ENCODE peak calls at places on chromosome 18, in nine cellular contexts. P, M, Y, S, X, B, H, Q and I are unnamed samples.

GRCh38 chr18:41490861-41491260 is 464.2 kb upstream of the PIK3C3 start:
- DNase-seq in B (no peak), H (no peak), Y (no peak), M (no peak), P (no peak), Q (no peak), S (no peak), X (no peak), I (no peak)

GRCh38 chr18:75183973-75184372 is 25.0 kb downstream of the PTGR3 start:
- DNase-seq in M (no peak), S (no peak), B (no peak), Q (no peak), P (no peak), X (no peak), H (no peak), Y (no peak), I (no peak)

GRCh38 chr18:44828080-44828479 is 147.4 kb downstream of the SETBP1 start:
- DNase-seq in X (no peak), Q (no peak), B (no peak), Y (no peak), M (no peak), P (no peak), S (peak), H (no peak), I (peak)

GRCh38 chr18:22900558-22901183 is 32.5 kb upstream of the RBBP8 start:
- DNase-seq in B (peak), M (no peak), S (peak), H (no peak), P (no peak), X (no peak), Q (no peak), Y (no peak), I (no peak)

GRCh38 chr18:44552706-44553105 is 128.0 kb upstream of the SETBP1 start:
- DNase-seq in Y (no peak), S (no peak), P (no peak), X (no peak), B (no peak), H (peak), Q (no peak), M (no peak), I (no peak)

GRCh38 chr18:30248061-30248460 is 794.5 kb downstream of the DSC3 start:
- DNase-seq in B (no peak), P (no peak), Y (no peak), S (no peak), M (no peak), H (no peak), Q (no peak), X (no peak), I (no peak)

GRCh38 chr18:41324934-41325333 is 630.1 kb upstream of the PIK3C3 start:
- DNase-seq in Q (no peak), P (no peak), S (no peak), M (no peak), Y (no peak), B (no peak), X (no peak), H (no peak), I (no peak)

GRCh38 chr18:54296017-54296416 is 26.7 kb downstream of the POLI start:
- DNase-seq in X (no peak), H (no peak), B (no peak), Q (no peak), P (no peak), M (no peak), Y (no peak), S (no peak), I (no peak)

GRCh38 chr18:36408606-36409005 is 111.1 kb downstream of the FHOD3 start:
- DNase-seq in Q (no peak), P (no peak), B (no peak), X (no peak), M (no peak), S (no peak), H (no peak), Y (no peak), I (no peak)

GRCh38 chr18:2154278-2154677 is 417.0 kb downstream of the METTL4 start:
- DNase-seq in S (no peak), P (no peak), X (no peak), M (no peak), B (no peak), H (no peak), Q (no peak), Y (no peak), I (no peak)

GRCh38 chr18:3132700-3133099 is 87.1 kb downstream of the MYOM1 start:
- DNase-seq in B (no peak), Y (no peak), Q (no peak), X (no peak), S (no peak), H (no peak), M (no peak), P (no peak), I (no peak)

GRCh38 chr18:45353530-45353929 is 261.7 kb upstream of the SLC14A2 start:
- DNase-seq in H (no peak), B (no peak), Y (no peak), S (no peak), Q (no peak), P (no peak), M (no peak), X (no peak), I (no peak)

GRCh38 chr18:60018801-60019462 is 119.1 kb downstream of the PMAIP1 start:
- DNase-seq in B (no peak), P (no peak), Y (no peak), H (no peak), Q (no peak), X (no peak), M (no peak), S (no peak), I (no peak)

GRCh38 chr18:52409732-52410131 is 69.7 kb downstream of the DCC start:
- DNase-seq in B (no peak), Q (peak), X (no peak), H (no peak), Y (no peak), P (no peak), M (peak), S (no peak), I (no peak)

GRCh38 chr18:43830905-43831304 is 553.6 kb upstream of the SYT4 start:
- DNase-seq in Q (no peak), X (no peak), H (no peak), Y (no peak), M (no peak), S (no peak), P (no peak), B (no peak), I (no peak)

GRCh38 chr18:10070581-10071000 is 156.8 kb downstream of the VAPA start:
- DNase-seq in P (no peak), Q (no peak), X (no peak), B (no peak), M (no peak), S (no peak), H (no peak), Y (no peak), I (no peak)

GRCh38 chr18:58218111-58218510 is 174.1 kb downstream of the NEDD4L start:
- DNase-seq in M (no peak), S (no peak), P (no peak), X (no peak), H (no peak), Y (no peak), B (no peak), Q (no peak), I (no peak)

GRCh38 chr18:58223717-58224424 is 179.8 kb downstream of the NEDD4L start:
- DNase-seq in B (peak), S (peak), P (peak), H (no peak), X (peak), Y (peak), Q (peak), M (peak), I (peak)

GRCh38 chr18:58222439-58223125 is 178.6 kb downstream of the NEDD4L start:
- DNase-seq in M (no peak), P (no peak), H (no peak), Q (no peak), S (no peak), Y (no peak), B (no peak), X (no peak), I (no peak)

GRCh38 chr18:58224425-58224750 is 180.4 kb downstream of the NEDD4L start:
- DNase-seq in H (no peak), B (no peak), Y (no peak), Q (no peak), X (no peak), M (no peak), S (no peak), P (no peak), I (no peak)

DNA sequence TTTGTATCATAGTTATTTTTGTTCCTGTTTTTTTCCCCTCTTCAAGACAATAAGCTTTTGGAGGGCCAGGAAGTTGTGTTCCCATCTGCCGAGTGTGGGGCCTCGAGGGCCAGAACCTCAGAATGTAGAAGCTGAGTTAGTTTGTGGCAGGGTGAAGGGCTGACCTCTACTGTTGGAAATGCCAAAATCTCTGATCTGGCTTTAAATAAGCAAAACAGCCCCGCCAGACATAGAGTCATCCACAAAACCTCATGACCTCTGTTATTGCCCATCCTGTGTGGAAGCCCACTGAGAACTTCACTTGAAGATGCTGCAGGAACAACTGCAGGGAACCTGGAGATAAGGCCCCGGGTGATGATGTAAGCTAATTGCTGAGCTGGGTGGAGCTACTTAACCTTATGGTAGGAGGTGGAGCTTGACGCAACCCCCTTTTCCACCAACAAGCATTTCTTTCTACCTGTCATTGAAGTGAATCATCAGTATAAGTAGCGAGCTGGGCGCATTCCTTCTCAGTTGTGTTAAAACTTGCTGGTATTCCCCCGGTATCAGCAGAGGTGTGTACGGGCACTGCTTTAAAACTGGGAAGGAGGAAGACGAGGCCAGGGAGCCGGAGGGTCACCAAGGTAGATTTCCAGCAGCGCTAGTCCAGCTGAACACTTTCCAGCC is 177.2 kb downstream of the NEDD4L start:
- DNase-seq in M (peak), Q (peak), S (peak), B (peak), X (peak), H (no peak), Y (no peak), P (peak), I (peak)
- H3K4me3 ChIP-seq in M (peak), Q (peak), S (peak), B (peak), X (peak), H (no peak), Y (no peak), P (peak), I (peak)

DNA sequence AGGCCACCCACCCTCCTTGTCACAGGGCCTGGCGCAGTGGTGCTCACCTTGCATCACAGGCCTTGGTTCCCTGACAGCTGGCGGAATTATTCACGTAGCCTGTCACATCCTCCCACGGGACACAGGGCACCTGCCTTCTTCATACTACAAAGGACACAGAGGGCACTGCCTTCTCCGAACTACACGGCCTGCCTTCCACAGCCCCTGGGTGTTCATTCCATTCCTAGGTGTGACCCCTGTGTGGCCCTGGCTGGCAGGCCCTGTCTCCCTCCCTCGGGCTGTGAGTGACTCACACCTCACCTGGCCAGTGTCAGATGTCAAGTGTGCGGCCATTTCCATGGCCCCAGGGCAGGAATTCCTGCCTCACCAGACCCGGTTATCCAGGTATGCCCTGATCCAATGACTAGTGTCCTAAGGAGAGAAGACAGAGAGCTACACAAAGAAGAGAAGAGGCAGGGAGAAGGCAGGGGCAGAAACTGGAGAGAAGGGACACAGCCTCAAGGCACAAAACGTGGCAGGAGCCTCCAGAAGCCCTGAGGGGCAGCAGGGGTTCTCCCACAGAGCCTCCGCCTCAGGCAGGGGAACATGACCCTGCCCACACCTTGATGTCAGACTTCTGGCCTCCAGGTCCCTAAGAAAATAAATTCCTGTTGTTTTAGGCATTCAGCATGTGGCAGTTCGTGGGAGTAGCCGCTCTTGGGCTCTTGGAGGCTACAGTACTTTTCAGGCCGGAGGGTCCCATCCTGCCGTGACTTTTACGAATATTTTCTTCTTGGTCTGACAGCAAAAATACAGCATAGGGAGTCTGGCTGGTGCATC is 43.4 kb downstream of the MBP start:
- DNase-seq in Y (no peak), B (peak), Q (no peak), H (no peak), M (no peak), X (no peak), S (peak), P (peak), I (no peak)
- TF ChIP-seq POLR2AphosphoS5 in Y (no peak), B (no peak), Q (no peak), H (no peak), M (no peak), X (no peak), S (no peak), P (peak), I (no peak)

GRCh38 chr18:49616618-49617328 is 54.9 kb downstream of the LIPG start:
- DNase-seq in H (no peak), Y (no peak), M (no peak), P (no peak), X (no peak), B (no peak), S (no peak), Q (no peak), I (no peak)

GRCh38 chr18:49611316-49611715 is 49.5 kb downstream of the LIPG start:
- DNase-seq in X (no peak), Q (no peak), P (no peak), Y (no peak), H (no peak), M (no peak), S (no peak), B (no peak), I (no peak)

GRCh38 chr18:49613141-49613641 is 51.3 kb downstream of the LIPG start:
- DNase-seq in Y (no peak), Q (no peak), H (no peak), M (no peak), X (no peak), P (no peak), B (no peak), S (no peak), I (no peak)

GRCh38 chr18:49612515-49613033 is 50.7 kb downstream of the LIPG start:
- DNase-seq in M (no peak), X (no peak), Y (no peak), H (no peak), Q (no peak), B (no peak), S (no peak), P (no peak), I (no peak)

GRCh38 chr18:49613741-49614151 is 51.9 kb downstream of the LIPG start:
- DNase-seq in P (no peak), S (no peak), X (no peak), Q (no peak), B (no peak), H (no peak), M (no peak), Y (no peak), I (peak)
- H3K4me3 ChIP-seq in P (no peak), S (no peak), X (no peak), Q (no peak), B (no peak), H (no peak), M (no peak), Y (no peak), I (no peak)

GRCh38 chr18:5895886-5896740 is 791 bp upstream of the TMEM200C start:
- DNase-seq in S (peak), Y (peak), M (no peak), H (no peak), X (no peak), Q (no peak), B (no peak), P (no peak), I (no peak)
- TF ChIP-seq POLR2AphosphoS5 in S (no peak), Y (no peak), M (no peak), H (no peak), X (no peak), Q (no peak), B (no peak), P (no peak), I (no peak)

DNA sequence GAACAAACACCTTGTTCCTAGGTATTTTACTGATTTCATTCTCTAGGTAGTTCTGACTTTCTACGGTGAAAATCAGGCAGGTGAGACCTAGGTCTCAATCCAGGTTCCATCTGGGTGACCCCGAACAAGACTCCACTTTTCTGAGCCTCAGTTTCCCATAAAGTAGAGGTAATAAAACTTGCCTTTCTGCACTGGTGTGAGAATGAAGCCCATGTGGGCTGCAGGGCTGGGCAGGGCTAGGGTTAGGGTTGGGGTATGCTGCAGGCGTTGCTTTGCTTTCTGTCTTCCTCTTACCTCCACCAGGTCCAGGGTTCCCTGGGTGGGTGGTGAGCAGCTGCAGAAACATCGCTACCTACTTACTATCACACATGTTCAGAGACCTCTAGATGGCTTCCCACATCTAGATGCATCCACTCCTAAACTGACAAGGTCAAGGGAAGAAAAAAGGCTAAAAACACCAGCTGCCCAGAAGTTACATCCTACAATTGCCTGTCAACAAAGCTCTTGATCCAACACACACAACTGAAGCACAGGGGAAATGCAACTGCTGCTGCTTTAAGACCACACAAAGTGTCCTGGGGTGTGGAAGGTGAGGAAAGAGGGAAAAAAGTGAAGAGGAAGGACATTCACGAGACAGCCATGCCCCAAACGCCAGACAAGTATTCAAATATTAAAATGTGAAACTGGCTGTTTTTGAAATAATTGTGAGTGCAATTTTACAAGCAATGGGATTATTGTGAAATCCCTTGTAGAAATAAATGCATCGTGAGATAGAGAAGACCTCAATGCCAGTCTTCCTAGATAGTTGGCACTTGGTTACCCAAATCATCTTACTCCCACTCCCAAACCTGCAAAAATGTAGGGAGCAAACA is 23.5 kb downstream of the MBP start:
- DNase-seq in X (no peak), P (no peak), H (no peak), Y (no peak), B (no peak), Q (no peak), M (no peak), S (no peak), I (no peak)
- H3K4me3 ChIP-seq in X (no peak), P (no peak), H (no peak), Y (no peak), B (no peak), Q (no peak), M (no peak), S (no peak), I (no peak)

GRCh38 chr18:63157293-63158011 is 162.1 kb downstream of the BCL2 start:
- DNase-seq in S (no peak), X (no peak), Q (peak), B (no peak), Y (no peak), P (no peak), H (no peak), M (no peak), I (no peak)
- TF ChIP-seq POLR2AphosphoS5 in S (no peak), X (no peak), Q (no peak), B (no peak), Y (no peak), P (no peak), H (no peak), M (no peak), I (peak)

GRCh38 chr18:76824136-76824676 is 1.8 kb downstream of the ZNF236 start:
- DNase-seq in M (no peak), Q (no peak), H (no peak), P (no peak), Y (no peak), X (no peak), B (no peak), S (no peak), I (no peak)
- H3K4me3 ChIP-seq in M (no peak), Q (no peak), H (peak), P (no peak), Y (no peak), X (peak), B (peak), S (no peak), I (no peak)

DNA sequence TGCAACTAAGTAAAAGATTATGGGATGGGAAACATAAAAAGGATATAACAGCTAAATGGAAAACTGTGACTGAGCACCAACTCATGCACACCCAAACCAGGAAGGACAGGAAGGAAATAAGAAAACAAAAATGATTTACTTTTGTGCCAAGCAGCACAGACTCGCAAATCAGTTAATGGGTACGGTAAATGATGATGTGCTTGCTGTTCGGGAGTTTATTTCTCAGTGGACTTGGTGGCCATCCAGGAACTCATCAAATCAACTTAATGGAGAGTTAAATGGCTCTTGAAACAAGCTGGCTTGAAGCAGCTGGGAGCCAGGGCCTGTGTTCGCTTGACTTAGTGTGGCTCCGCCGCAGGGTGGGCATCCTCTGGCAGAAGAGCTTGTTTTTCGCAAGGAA is 36.2 kb downstream of the MTCL1 start:
- DNase-seq in B (no peak), X (no peak), Q (no peak), H (no peak), Y (no peak), P (no peak), M (no peak), S (no peak), I (peak)
- TF ChIP-seq POLR2AphosphoS5 in B (no peak), X (no peak), Q (no peak), H (no peak), Y (no peak), P (no peak), M (no peak), S (no peak), I (peak)

DNA sequence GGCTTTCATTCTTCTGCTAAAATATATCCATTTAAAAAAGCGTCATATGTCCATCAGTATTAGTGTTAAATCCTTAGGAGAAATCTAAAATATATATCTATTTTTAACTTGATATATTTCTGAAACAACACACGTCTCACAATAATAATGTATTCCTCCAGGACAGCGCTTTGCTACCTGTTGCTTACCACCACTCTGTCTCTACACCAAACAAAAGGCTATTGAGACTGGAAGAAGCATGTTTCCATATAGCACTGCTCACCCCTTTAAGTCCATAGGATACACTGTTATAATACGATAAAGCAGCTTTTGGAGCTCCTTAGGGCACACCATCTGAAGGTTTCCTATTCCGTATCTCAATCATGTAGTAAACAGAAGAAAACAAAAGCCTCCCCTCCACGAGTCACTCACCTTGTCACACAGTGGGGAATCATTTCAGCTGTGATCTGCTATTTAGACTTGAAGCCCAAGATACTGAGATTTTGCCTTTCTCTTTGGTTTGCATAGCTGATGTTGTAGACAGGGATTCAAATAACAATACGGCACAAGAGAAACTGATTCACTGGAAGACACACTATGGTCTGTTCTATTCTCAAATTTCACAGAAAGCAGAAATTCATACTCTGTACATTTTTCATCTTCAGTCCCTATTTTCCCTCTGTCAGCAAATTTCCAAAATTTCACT is 187.3 kb downstream of the TCF4 start:
- DNase-seq in S (no peak), Q (no peak), M (no peak), Y (no peak), X (no peak), P (no peak), B (no peak), H (no peak), I (no peak)
- H3K4me3 ChIP-seq in S (peak), Q (no peak), M (no peak), Y (peak), X (no peak), P (no peak), B (peak), H (peak), I (no peak)